ENCODE peak calls at places on chromosomes 6 and 20, in four cellular contexts. One of them, this sample, is unnamed.

GRCh38 chr6:43258807-43259686 is 15.8 kb downstream of the TTBK1 start:
- DNase-seq in cardiac muscle cell: no peak
- DNase-seq in posterior vena cava: no peak
- DNase-seq in endothelial cell: no peak
- DNase-seq in this sample: no peak

GRCh38 chr6:83459663-83460062 is 28.8 kb upstream of the ME1 start:
- DNase-seq in posterior vena cava: no peak
- DNase-seq in cardiac muscle cell: no peak
- DNase-seq in endothelial cell: no peak
- DNase-seq in this sample: no peak

GRCh38 chr6:165045631-165046030 is 263.8 kb downstream of the C6orf118 start:
- DNase-seq in cardiac muscle cell: no peak
- DNase-seq in posterior vena cava: no peak
- DNase-seq in endothelial cell: no peak
- DNase-seq in this sample: no peak

GRCh38 chr6:146913842-146914562 is 290.2 kb upstream of the STXBP5 start:
- DNase-seq in cardiac muscle cell: peak
- DNase-seq in endothelial cell: peak
- DNase-seq in posterior vena cava: peak
- DNase-seq in this sample: peak

GRCh38 chr6:137661601-137662000 is 167.4 kb upstream of the OLIG3 start:
- DNase-seq in posterior vena cava: no peak
- DNase-seq in cardiac muscle cell: no peak
- DNase-seq in endothelial cell: peak
- DNase-seq in this sample: no peak

GRCh38 chr6:46501136-46502089 is 10.2 kb upstream of the RCAN2 start:
- DNase-seq in posterior vena cava: no peak
- DNase-seq in endothelial cell: no peak
- DNase-seq in cardiac muscle cell: no peak
- DNase-seq in this sample: no peak

GRCh38 chr6:91719414-91719813 is 1132.5 kb upstream of the MAP3K7 start:
- DNase-seq in endothelial cell: no peak
- DNase-seq in cardiac muscle cell: no peak
- DNase-seq in posterior vena cava: no peak
- DNase-seq in this sample: no peak

GRCh38 chr6:140441256-140441655 is 1066.8 kb upstream of the CITED2 start:
- DNase-seq in posterior vena cava: peak
- DNase-seq in endothelial cell: peak
- DNase-seq in cardiac muscle cell: peak
- DNase-seq in this sample: peak

GRCh38 chr20:36777152-36777551 is 3.6 kb upstream of the DSN1 start:
- DNase-seq in endothelial cell: no peak
- DNase-seq in posterior vena cava: peak
- DNase-seq in cardiac muscle cell: no peak
- DNase-seq in this sample: no peak

GRCh38 chr6:113664909-113665308 is 192.2 kb upstream of the MARCKS start:
- DNase-seq in endothelial cell: no peak
- DNase-seq in posterior vena cava: no peak
- DNase-seq in cardiac muscle cell: no peak
- DNase-seq in this sample: no peak

GRCh38 chr20:24951536-24952047 is 2.5 kb downstream of the CST7 start:
- DNase-seq in cardiac muscle cell: no peak
- DNase-seq in endothelial cell: no peak
- DNase-seq in posterior vena cava: peak
- DNase-seq in this sample: no peak

GRCh38 chr20:39853664-39854063 is 835.4 kb downstream of the MAFB start:
- DNase-seq in posterior vena cava: no peak
- DNase-seq in cardiac muscle cell: no peak
- DNase-seq in endothelial cell: no peak
- DNase-seq in this sample: no peak

GRCh38 chr6:44851176-44851575 is 463.7 kb downstream of the CDC5L start:
- DNase-seq in endothelial cell: no peak
- DNase-seq in posterior vena cava: no peak
- DNase-seq in cardiac muscle cell: no peak
- DNase-seq in this sample: no peak

GRCh38 chr6:81241717-81242116 is 510.8 kb downstream of the TENT5A start:
- DNase-seq in cardiac muscle cell: peak
- DNase-seq in endothelial cell: no peak
- DNase-seq in posterior vena cava: no peak
- DNase-seq in this sample: no peak

GRCh38 chr6:2739335-2739734 is 11.4 kb downstream of the MYLK4 start:
- DNase-seq in cardiac muscle cell: no peak
- DNase-seq in endothelial cell: no peak
- DNase-seq in posterior vena cava: no peak
- DNase-seq in this sample: no peak

GRCh38 chr20:33419140-33419974 is 18.0 kb upstream of the CDK5RAP1 start:
- DNase-seq in posterior vena cava: peak
- DNase-seq in endothelial cell: no peak
- DNase-seq in cardiac muscle cell: peak
- DNase-seq in this sample: peak

GRCh38 chr6:69026243-69026642 is 391.2 kb downstream of the ADGRB3 start:
- DNase-seq in endothelial cell: no peak
- DNase-seq in posterior vena cava: no peak
- DNase-seq in cardiac muscle cell: no peak
- DNase-seq in this sample: no peak

GRCh38 chr6:75301537-75301936 is 16.9 kb upstream of the TMEM30A start:
- DNase-seq in endothelial cell: no peak
- DNase-seq in cardiac muscle cell: no peak
- DNase-seq in posterior vena cava: no peak
- DNase-seq in this sample: no peak

GRCh38 chr20:44799691-44800090 is 10.7 kb downstream of the RIMS4 start:
- DNase-seq in endothelial cell: no peak
- DNase-seq in cardiac muscle cell: no peak
- DNase-seq in posterior vena cava: no peak
- DNase-seq in this sample: no peak

GRCh38 chr6:112780498-112781096 is 433.5 kb downstream of the RFPL4B start:
- DNase-seq in posterior vena cava: peak
- DNase-seq in endothelial cell: peak
- DNase-seq in cardiac muscle cell: peak
- DNase-seq in this sample: peak

GRCh38 chr6:90336591-90336990 is 39.9 kb upstream of the BACH2 start:
- DNase-seq in posterior vena cava: no peak
- DNase-seq in cardiac muscle cell: no peak
- DNase-seq in endothelial cell: no peak
- DNase-seq in this sample: no peak

GRCh38 chr6:1117530-1118286 is 194.2 kb upstream of the FOXQ1 start:
- DNase-seq in cardiac muscle cell: no peak
- DNase-seq in posterior vena cava: no peak
- DNase-seq in endothelial cell: no peak
- DNase-seq in this sample: no peak

GRCh38 chr20:44552950-44553908 is 29.1 kb upstream of the PKIG start:
- DNase-seq in posterior vena cava: no peak
- DNase-seq in cardiac muscle cell: peak
- DNase-seq in endothelial cell: no peak
- DNase-seq in this sample: no peak

This sample was measured in BE2C.